ENCODE peak calls at places on chromosomes 12 and 14, in four cellular contexts. D is stimulated activated CD4-positive, alpha-beta T cell treated with anti-CD3 and anti-CD28 coated beads, TNF-alpha, amount 100 ng/mL, for 4 hours; O is GM03348; G is central memory CD4-positive, alpha-beta T cell. K is an unnamed sample.

GRCh38 chr12:30531731-30532678 is 163.7 kb downstream of the IPO8 start:
- DNase-seq in D (no peak), O (no peak), G (no peak), K (no peak)

GRCh38 chr12:26633591-26634210 is 199.3 kb downstream of the ITPR2 start:
- DNase-seq in D (no peak), O (peak), G (no peak), K (no peak)

GRCh38 chr12:34404377-34405285 is 382.3 kb downstream of the ALG10 start:
- DNase-seq in D (no peak), O (peak), G (no peak), K (no peak)

GRCh38 chr14:90061849-90062794 is at the start of gene KCNK13:
- DNase-seq in D (no peak), O (peak), G (no peak), K (peak)

GRCh38 chr12:76106631-76107030 is 22.1 kb upstream of the NAP1L1 start:
- DNase-seq in D (no peak), O (no peak), G (no peak), K (no peak)

GRCh38 chr12:4401108-4401507 is 21.6 kb upstream of the FGF23 start:
- DNase-seq in D (no peak), O (no peak), G (no peak), K (no peak)

GRCh38 chr14:21796912-21797311 is 123.3 kb upstream of the OR4E1 start:
- DNase-seq in D (no peak), O (no peak), G (peak), K (peak)

GRCh38 chr12:77485961-77486579 is 344.6 kb upstream of the NAV3 start:
- DNase-seq in D (no peak), O (no peak), G (no peak), K (no peak)

GRCh38 chr14:67785270-67786109 is 30.9 kb downstream of the ZFYVE26 start:
- DNase-seq in D (no peak), O (no peak), G (no peak), K (no peak)

GRCh38 chr12:69330475-69331473 is 17.4 kb upstream of the LYZ start:
- DNase-seq in D (peak), O (peak), G (peak), K (peak)

GRCh38 chr12:53466640-53467039 is 14.7 kb downstream of the PCBP2 start:
- DNase-seq in D (no peak), O (no peak), G (no peak), K (no peak)

GRCh38 chr14:47044841-47045240 is 393.3 kb upstream of the RPL10L start:
- DNase-seq in D (no peak), O (no peak), G (no peak), K (no peak)

GRCh38 chr12:32535260-32535999 is 136.1 kb downstream of the FGD4 start:
- DNase-seq in D (no peak), O (peak), G (no peak), K (peak)

GRCh38 chr12:2431810-2432209 is 363.0 kb upstream of the FKBP4 start:
- DNase-seq in D (no peak), O (peak), G (no peak), K (no peak)

GRCh38 chr14:32073537-32074189 is 3.4 kb upstream of the ARHGAP5 start:
- DNase-seq in D (no peak), O (peak), G (peak), K (peak)

GRCh38 chr12:51059086-51059485 is 11.0 kb downstream of the LETMD1 start:
- DNase-seq in D (no peak), O (no peak), G (no peak), K (no peak)

GRCh38 chr14:25003537-25003936 is 46.4 kb downstream of the STXBP6 start:
- DNase-seq in D (no peak), O (no peak), G (no peak), K (peak)

GRCh38 chr14:75545907-75546306 is 23.6 kb downstream of the BATF start:
- DNase-seq in D (no peak), O (no peak), G (no peak), K (no peak)

GRCh38 chr14:61860294-61860918 is 98.2 kb downstream of the SNAPC1 start:
- DNase-seq in D (peak), O (peak), G (peak), K (peak)

GRCh38 chr14:90301580-90302181 is 30.1 kb downstream of the NRDE2 start:
- DNase-seq in D (no peak), O (peak), G (no peak), K (peak)